ENCODE peak calls at places on chromosomes 11 and 22, in six cellular contexts. T is small intestine; S is naive thymus-derived CD4-positive, alpha-beta T cell; C is GM23248; U is fibroblast of lung; A is AG04450. W is an unnamed sample.

GRCh38 chr11:120063686-120064340 is 74.1 kb downstream of the TRIM29 start:
- DNase-seq in T (no peak), U (no peak), C (no peak), A (no peak), S (no peak), W (no peak)

GRCh38 chr11:85821636-85822035 is 10.7 kb upstream of the SYTL2 start:
- DNase-seq in C (peak; percentile 61), U (peak; percentile 80), A (no peak), S (no peak), T (no peak), W (no peak)

GRCh38 chr22:21598302-21598701 is 30.8 kb downstream of the UBE2L3 start:
- DNase-seq in T (no peak), A (no peak), C (no peak), U (no peak), S (no peak), W (no peak)

GRCh38 chr11:65868076-65868667 is 4.4 kb downstream of the EFEMP2 start:
- DNase-seq in U (peak; percentile 12), C (no peak), S (no peak), A (no peak), T (no peak), W (peak; percentile 66)

GRCh38 chr11:85187992-85188391 is 439.2 kb downstream of the DLG2 start:
- DNase-seq in C (no peak), U (peak; percentile 3), A (no peak), S (no peak), T (no peak), W (no peak)

GRCh38 chr22:27220349-27220748 is 563.0 kb downstream of the MIAT start:
- DNase-seq in S (no peak), A (peak; percentile 46), C (peak; percentile 94), T (no peak), U (peak; percentile 99), W (no peak)

GRCh38 chr22:18110194-18110943 is at the start of gene TUBA8:
- DNase-seq in S (peak; percentile 59), C (peak; percentile 75), A (no peak), U (peak; percentile 53), T (peak; percentile 58), W (peak; percentile 55)

GRCh38 chr22:30250713-30251267 is 4.2 kb upstream of the LIF start:
- DNase-seq in A (no peak), T (no peak), C (peak; percentile 89), S (peak; percentile 59), U (peak; percentile 86), W (no peak)

GRCh38 chr11:76232026-76232665 is 25.8 kb upstream of the WNT11 start:
- DNase-seq in U (no peak), S (peak; percentile 43), A (no peak), T (peak; percentile 47), C (no peak), W (no peak)

GRCh38 chr11:100810146-100810545 is 123.1 kb downstream of the ARHGAP42 start:
- DNase-seq in A (no peak), T (no peak), U (peak; percentile 93), S (no peak), C (peak; percentile 7), W (no peak)

GRCh38 chr11:17658211-17658610 is 61.2 kb upstream of the MYOD1 start:
- DNase-seq in U (no peak), C (no peak), A (no peak), T (no peak), S (no peak), W (no peak)

GRCh38 chr22:40308999-40309578 is 37.2 kb upstream of the ADSL start:
- DNase-seq in T (no peak), C (no peak), U (no peak), S (no peak), A (no peak), W (no peak)

GRCh38 chr22:21633481-21633880 is 921 bp downstream of the CCDC116 start:
- DNase-seq in C (peak; percentile 22), A (no peak), T (no peak), S (no peak), U (no peak), W (no peak)

GRCh38 chr22:25068701-25069100 is 116.2 kb downstream of the KIAA1671 start:
- DNase-seq in C (no peak), A (no peak), U (no peak), T (no peak), S (peak; percentile 53), W (no peak)

GRCh38 chr22:47379037-47379436 is 616.6 kb downstream of the TBC1D22A start:
- DNase-seq in U (no peak), C (no peak), T (no peak), S (no peak), A (no peak), W (no peak)
- H3K9me3 ChIP-seq in U (no peaks in the 10 kb centered on the region), C (no peaks in the 10 kb centered on the region), T (no peaks in the 10 kb centered on the region), S (no peaks in the 10 kb centered on the region), A (peaks cover 10% of the 10 kb centered on the region), W (no peaks in the 10 kb centered on the region)

GRCh38 chr11:133531971-133532651 is at the start of gene OPCML:
- DNase-seq in A (no peak), S (no peak), C (no peak), U (no peak), T (no peak), W (no peak)
- H3K27ac ChIP-seq in A (no peak within 1 kb of the TSS), S (no peak within 1 kb of the TSS), C (no peak within 1 kb of the TSS), U (no peak within 1 kb of the TSS), T (no peak within 1 kb of the TSS), W (no peak within 1 kb of the TSS)

GRCh38 chr11:16584569-16584968 is 153.9 kb upstream of the C11orf58 start:
- DNase-seq in C (no peak), S (no peak), A (no peak), U (no peak), T (no peak), W (no peak)
- H3K4me3 ChIP-seq in C (no peak overlapping the region), S (no peak overlapping the region), A (no peak overlapping the region), U (no peak overlapping the region), T (no peak overlapping the region), W (no peak overlapping the region)

DNA sequence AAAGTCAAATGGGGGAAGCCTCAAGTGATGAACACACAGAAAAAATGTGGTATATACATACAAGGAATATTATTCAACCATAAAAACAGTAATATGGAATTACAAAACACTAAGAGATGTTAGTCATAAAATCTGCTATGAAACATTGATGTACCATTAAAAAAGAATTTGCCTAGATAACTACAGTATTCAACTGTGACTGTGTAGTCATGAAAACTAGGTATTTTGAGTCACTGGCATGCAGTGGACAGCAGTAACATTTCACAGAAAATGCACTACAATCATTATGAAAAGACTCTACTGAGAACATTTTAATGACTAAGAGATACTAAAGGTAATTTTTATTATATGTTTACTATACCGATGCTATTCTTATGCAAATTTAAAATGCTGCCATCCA is 11.7 kb downstream of the ZNF195 start:
- DNase-seq in S (no peak), A (no peak), C (peak; percentile 19), T (no peak), U (no peak), W (no peak)
- H3K9me3 ChIP-seq in S (peaks cover 41% of the 10 kb centered on the region), A (peaks cover 36% of the 10 kb centered on the region), C (peaks cover 17% of the 10 kb centered on the region), T (peaks cover 2% of the 10 kb centered on the region), U (peaks cover 2% of the 10 kb centered on the region), W (peaks cover 4% of the 10 kb centered on the region)

GRCh38 chr22:22709719-22710445 is 65.5 kb downstream of the GGTLC2 start:
- DNase-seq in A (no peak), T (peak; percentile 55), S (no peak), C (peak; percentile 27), U (no peak), W (no peak)
- H3K27ac ChIP-seq in A (no peak overlapping the region), T (no peak overlapping the region), S (no peak overlapping the region), C (no peak overlapping the region), U (no peak overlapping the region), W (no peak overlapping the region)

GRCh38 chr22:32202539-32203180 is 2.2 kb downstream of the RFPL2 start:
- DNase-seq in A (no peak), T (peak; percentile 87), C (peak; percentile 53), S (no peak), U (peak; percentile 41), W (peak; percentile 67)
- H3K4me3 ChIP-seq in A (no peak overlapping the region), T (peak overlapping the region; percentile 40), C (no peak overlapping the region), S (peak overlapping the region; percentile 57), U (no peak overlapping the region), W (no peak overlapping the region)

DNA sequence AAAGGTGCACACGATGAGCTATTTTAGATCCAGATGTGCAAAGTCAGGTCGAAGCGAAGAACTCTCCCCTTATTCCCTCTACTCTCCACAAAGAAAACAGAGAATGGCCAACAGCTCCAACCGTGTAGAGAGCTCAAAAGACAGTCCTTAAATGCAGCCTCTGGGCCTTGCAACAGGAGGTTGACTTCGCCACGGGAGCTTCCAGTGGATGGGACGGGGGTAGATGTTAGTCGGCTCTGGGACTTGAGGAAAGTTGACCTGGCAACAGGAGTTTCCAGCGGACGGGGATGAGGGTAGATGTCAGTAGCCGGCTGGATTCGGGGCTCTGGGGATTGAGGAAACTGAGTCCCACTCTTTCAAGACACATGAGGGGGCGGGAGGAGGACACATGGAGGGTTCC is 450.4 kb downstream of the BRD1 start:
- DNase-seq in T (no peak), S (no peak), C (no peak), U (no peak), A (no peak), W (no peak)
- H3K9me3 ChIP-seq in T (no peaks in the 10 kb centered on the region), S (no peaks in the 10 kb centered on the region), C (no peaks in the 10 kb centered on the region), U (no peaks in the 10 kb centered on the region), A (peaks cover 61% of the 10 kb centered on the region), W (no peaks in the 10 kb centered on the region)

GRCh38 chr11:7561562-7561961 is 47.8 kb downstream of the PPFIBP2 start:
- DNase-seq in T (no peak), C (no peak), A (no peak), S (no peak), U (no peak), W (no peak)
- H3K27ac ChIP-seq in T (no peak overlapping the region), C (no peak overlapping the region), A (no peak overlapping the region), S (no peak overlapping the region), U (no peak overlapping the region), W (no peak overlapping the region)